ENCODE peak calls at places on chromosomes 7 and 10, in eight cellular contexts. C, D, T, E, A, O, N and Y are unnamed samples.

GRCh38 chr10:84140036-84140379 is 699 bp downstream of the GHITM start:
- DNase-seq in C (no peak), D (peak; percentile 9), T (no peak), E (peak; percentile 78), A (no peak), O (no peak), N (peak; percentile 20), Y (no peak)

GRCh38 chr7:150968698-150969482 is 9.2 kb downstream of the KCNH2 start:
- DNase-seq in C (no peak), D (no peak), T (no peak), E (no peak), A (no peak), O (no peak), N (no peak), Y (no peak)

GRCh38 chr10:31431021-31431420 is 112.0 kb downstream of the ZEB1 start:
- DNase-seq in C (no peak), D (no peak), T (no peak), E (no peak), A (no peak), O (no peak), N (no peak), Y (no peak)

GRCh38 chr10:98433371-98433770 is 13.4 kb downstream of the HPS1 start:
- DNase-seq in C (no peak), D (no peak), T (no peak), E (no peak), A (no peak), O (no peak), N (no peak), Y (no peak)

GRCh38 chr10:77925795-77926565 is 575 bp downstream of the DLG5 start:
- DNase-seq in C (peak; percentile 15), D (peak; percentile 54), T (peak; percentile 73), E (peak; percentile 80), A (no peak), O (no peak), N (no peak), Y (peak; percentile 31)

GRCh38 chr10:52757777-52758176 is 14.8 kb downstream of the MBL2 start:
- DNase-seq in C (no peak), D (no peak), T (no peak), E (no peak), A (no peak), O (no peak), N (no peak), Y (no peak)

GRCh38 chr7:66070222-66070621 is 5.4 kb upstream of the ASL start:
- DNase-seq in C (no peak), D (no peak), T (no peak), E (no peak), A (no peak), O (no peak), N (no peak), Y (no peak)

GRCh38 chr7:74203157-74203556 is 6.6 kb upstream of the LAT2 start:
- DNase-seq in C (no peak), D (peak; percentile 70), T (peak; percentile 38), E (peak; percentile 44), A (no peak), O (no peak), N (peak; percentile 77), Y (peak; percentile 58)

GRCh38 chr7:4525884-4526283 is 156.2 kb upstream of the FOXK1 start:
- DNase-seq in C (no peak), D (no peak), T (no peak), E (no peak), A (no peak), O (no peak), N (no peak), Y (no peak)

GRCh38 chr7:137160236-137160635 is 183.3 kb downstream of the PTN start:
- DNase-seq in C (no peak), D (no peak), T (no peak), E (no peak), A (no peak), O (no peak), N (no peak), Y (no peak)

GRCh38 chr10:108204528-108205313 is 1040.2 kb upstream of the SORCS1 start:
- DNase-seq in C (no peak), D (peak; percentile 59), T (no peak), E (no peak), A (no peak), O (no peak), N (peak; percentile 53), Y (peak; percentile 62)

GRCh38 chr10:86971146-86971991 is 3.1 kb downstream of the ADIRF start:
- DNase-seq in C (peak; percentile 71), D (peak; percentile 92), T (peak; percentile 91), E (peak; percentile 96), A (peak; percentile 87), O (peak; percentile 90), N (no peak), Y (peak; percentile 97)

GRCh38 chr10:123945506-123945905 is 53.9 kb upstream of the CPXM2 start:
- DNase-seq in C (no peak), D (peak; percentile 32), T (peak; percentile 27), E (no peak), A (no peak), O (no peak), N (peak; percentile 45), Y (peak; percentile 55)

GRCh38 chr7:159023216-159023615 is 121.5 kb downstream of the VIPR2 start:
- DNase-seq in C (no peak), D (no peak), T (no peak), E (no peak), A (no peak), O (no peak), N (no peak), Y (no peak)

GRCh38 chr10:110794808-110795207 is 76.9 kb upstream of the PDCD4 start:
- DNase-seq in C (no peak), D (no peak), T (no peak), E (no peak), A (no peak), O (no peak), N (no peak), Y (no peak)

GRCh38 chr10:4372601-4373000 is 453.4 kb upstream of the AKR1E2 start:
- DNase-seq in C (no peak), D (no peak), T (no peak), E (no peak), A (no peak), O (no peak), N (peak; percentile 98), Y (peak; percentile 58)

GRCh38 chr7:65301007-65301406 is 72.6 kb upstream of the ZNF92 start:
- DNase-seq in C (no peak), D (no peak), T (no peak), E (no peak), A (no peak), O (no peak), N (no peak), Y (no peak)

GRCh38 chr10:102398172-102399020 is 2.9 kb downstream of the NFKB2 start:
- DNase-seq in C (no peak), D (no peak), T (no peak), E (peak; percentile 81), A (no peak), O (no peak), N (no peak), Y (no peak)

GRCh38 chr10:43057831-43058340 is 19.0 kb upstream of the RET start:
- DNase-seq in C (no peak), D (no peak), T (no peak), E (peak; percentile 58), A (no peak), O (no peak), N (no peak), Y (no peak)

GRCh38 chr10:102853944-102854694 is at the start of gene BORCS7:
- DNase-seq in C (peak; percentile 68), D (peak; percentile 97), T (peak; percentile 97), E (peak; percentile 96), A (peak; percentile 73), O (peak; percentile 63), N (peak; percentile 97), Y (peak; percentile 97)

GRCh38 chr7:139043823-139044812 is 8.3 kb upstream of the ZC3HAV1L start:
- DNase-seq in C (peak; percentile 53), D (no peak), T (no peak), E (no peak), A (peak; percentile 60), O (peak; percentile 59), N (no peak), Y (no peak)

GRCh38 chr7:25424113-25424512 is 195.8 kb upstream of the NPVF start:
- DNase-seq in C (no peak), D (no peak), T (no peak), E (no peak), A (no peak), O (no peak), N (no peak), Y (no peak)

GRCh38 chr10:18195060-18195799 is 55.0 kb downstream of the CACNB2 start:
- DNase-seq in C (no peak), D (no peak), T (peak; percentile 33), E (no peak), A (no peak), O (no peak), N (no peak), Y (no peak)

GRCh38 chr7:1150400-1151002 is 9.5 kb downstream of the ZFAND2A start:
- DNase-seq in C (no peak), D (no peak), T (no peak), E (no peak), A (no peak), O (no peak), N (no peak), Y (no peak)

GRCh38 chr10:775245-776075 is 86.0 kb upstream of the DIP2C start:
- DNase-seq in C (no peak), D (peak; percentile 86), T (no peak), E (no peak), A (no peak), O (no peak), N (peak; percentile 17), Y (peak; percentile 75)

GRCh38 chr7:44415047-44415446 is 75.4 kb downstream of the NUDCD3 start:
- DNase-seq in C (no peak), D (peak; percentile 9), T (no peak), E (no peak), A (no peak), O (no peak), N (no peak), Y (peak; percentile 71)

GRCh38 chr10:34884272-34884952 is 69.3 kb upstream of the PARD3 start:
- DNase-seq in C (no peak), D (no peak), T (peak; percentile 22), E (no peak), A (no peak), O (no peak), N (no peak), Y (no peak)

GRCh38 chr10:79380125-79380917 is 33.1 kb downstream of the PPIF start:
- DNase-seq in C (no peak), D (peak; percentile 56), T (no peak), E (no peak), A (peak; percentile 5), O (no peak), N (no peak), Y (no peak)

GRCh38 chr7:126398285-126398684 is 854.5 kb downstream of the GRM8 start:
- DNase-seq in C (no peak), D (peak; percentile 75), T (no peak), E (no peak), A (no peak), O (no peak), N (no peak), Y (peak; percentile 38)

GRCh38 chr7:45484094-45484493 is 90.1 kb upstream of the ADCY1 start:
- DNase-seq in C (no peak), D (no peak), T (no peak), E (no peak), A (no peak), O (no peak), N (no peak), Y (no peak)

GRCh38 chr7:135792334-135792733 is 43.7 kb upstream of the FAM180A start:
- DNase-seq in C (no peak), D (no peak), T (no peak), E (no peak), A (no peak), O (no peak), N (no peak), Y (no peak)

GRCh38 chr10:123294886-123295285 is 140.7 kb downstream of the BUB3 start:
- DNase-seq in C (no peak), D (no peak), T (no peak), E (no peak), A (no peak), O (no peak), N (no peak), Y (no peak)